ENCODE peak calls at places on chromosomes 12 and 14, in five cellular contexts. One of them, this sample, is unnamed. For H3K9me2, the result is how much of the 10 kb centered on the place peaks cover.

GRCh38 chr14:94480809-94481208 is 4.8 kb upstream of the SERPINA9 start:
- DNase-seq in HCT116: no peak
- DNase-seq in Karpas-422: no peak
- DNase-seq in PC-3: no peak
- DNase-seq in SK-N-SH: no peak
- DNase-seq in this sample: no peak

GRCh38 chr14:28406181-28406580 is 360.4 kb upstream of the FOXG1 start:
- DNase-seq in HCT116: no peak
- DNase-seq in Karpas-422: no peak
- DNase-seq in PC-3: peak
- DNase-seq in SK-N-SH: no peak
- DNase-seq in this sample: no peak

GRCh38 chr14:25090716-25091454 is 40.9 kb upstream of the STXBP6 start:
- DNase-seq in HCT116: no peak
- DNase-seq in Karpas-422: no peak
- DNase-seq in PC-3: peak
- DNase-seq in SK-N-SH: no peak
- DNase-seq in this sample: no peak

GRCh38 chr12:19125325-19125724 is 4.2 kb upstream of the PLEKHA5 start:
- DNase-seq in HCT116: no peak
- DNase-seq in Karpas-422: no peak
- DNase-seq in PC-3: peak
- DNase-seq in SK-N-SH: no peak
- DNase-seq in this sample: no peak

GRCh38 chr14:103828315-103828967 is 18.9 kb downstream of the PPP1R13B start:
- DNase-seq in HCT116: no peak
- DNase-seq in Karpas-422: no peak
- DNase-seq in PC-3: peak
- DNase-seq in SK-N-SH: no peak
- DNase-seq in this sample: no peak

GRCh38 chr12:107511292-107511691 is 174.3 kb upstream of the PWP1 start:
- DNase-seq in HCT116: no peak
- DNase-seq in Karpas-422: no peak
- DNase-seq in PC-3: no peak
- DNase-seq in SK-N-SH: no peak
- DNase-seq in this sample: no peak

GRCh38 chr12:125983784-125984510 is 918.7 kb downstream of the AACS start:
- DNase-seq in HCT116: no peak
- DNase-seq in Karpas-422: no peak
- DNase-seq in PC-3: no peak
- DNase-seq in SK-N-SH: peak
- DNase-seq in this sample: no peak

GRCh38 chr12:83665755-83666154 is 979.0 kb downstream of the TMTC2 start:
- DNase-seq in HCT116: no peak
- DNase-seq in Karpas-422: no peak
- DNase-seq in PC-3: no peak
- DNase-seq in SK-N-SH: no peak
- DNase-seq in this sample: no peak

GRCh38 chr14:95527392-95528002 is 7.4 kb upstream of the GLRX5 start:
- DNase-seq in HCT116: no peak
- DNase-seq in Karpas-422: peak
- DNase-seq in PC-3: peak
- DNase-seq in SK-N-SH: peak
- DNase-seq in this sample: peak

GRCh38 chr12:131757111-131757510 is 46.2 kb downstream of the SFSWAP start:
- DNase-seq in HCT116: no peak
- DNase-seq in Karpas-422: no peak
- DNase-seq in PC-3: no peak
- DNase-seq in SK-N-SH: no peak
- DNase-seq in this sample: no peak

GRCh38 chr14:96204151-96205058 is at the start of gene BDKRB2:
- DNase-seq in HCT116: peak
- DNase-seq in Karpas-422: no peak
- DNase-seq in PC-3: peak
- DNase-seq in SK-N-SH: peak
- DNase-seq in this sample: no peak

GRCh38 chr14:50831704-50832130 is 755 bp upstream of the NIN start:
- DNase-seq in HCT116: no peak
- DNase-seq in Karpas-422: no peak
- DNase-seq in PC-3: no peak
- DNase-seq in SK-N-SH: no peak
- DNase-seq in this sample: no peak

GRCh38 chr14:95250126-95250824 is 69.4 kb downstream of the CLMN start:
- DNase-seq in HCT116: no peak
- DNase-seq in Karpas-422: peak
- DNase-seq in PC-3: no peak
- DNase-seq in SK-N-SH: no peak
- DNase-seq in this sample: no peak

GRCh38 chr14:105853089-105853906 is 326.9 kb downstream of the TMEM121 start:
- DNase-seq in HCT116: no peak
- DNase-seq in Karpas-422: no peak
- DNase-seq in PC-3: no peak
- DNase-seq in SK-N-SH: peak
- DNase-seq in this sample: no peak

GRCh38 chr12:108629156-108629555 is 4.5 kb downstream of the SELPLG start:
- DNase-seq in HCT116: no peak
- DNase-seq in Karpas-422: no peak
- DNase-seq in PC-3: no peak
- DNase-seq in SK-N-SH: no peak
- DNase-seq in this sample: no peak

GRCh38 chr12:88298761-88299242 is 156.7 kb downstream of the TMTC3 start:
- DNase-seq in HCT116: peak
- DNase-seq in Karpas-422: no peak
- DNase-seq in PC-3: peak
- DNase-seq in SK-N-SH: no peak
- DNase-seq in this sample: no peak

GRCh38 chr14:48792376-48793024 is 793.7 kb downstream of the RPS29 start:
- DNase-seq in HCT116: no peak
- DNase-seq in Karpas-422: no peak
- DNase-seq in PC-3: no peak
- DNase-seq in SK-N-SH: no peak
- DNase-seq in this sample: peak

GRCh38 chr12:120041386-120042231 is 52.6 kb downstream of the BICDL1 start:
- DNase-seq in HCT116: no peak
- DNase-seq in Karpas-422: no peak
- DNase-seq in PC-3: no peak
- DNase-seq in SK-N-SH: no peak
- DNase-seq in this sample: no peak

GRCh38 chr14:50801706-50802105 is 29.3 kb downstream of the NIN start:
- DNase-seq in HCT116: no peak
- DNase-seq in Karpas-422: no peak
- DNase-seq in PC-3: peak
- DNase-seq in SK-N-SH: no peak
- DNase-seq in this sample: no peak

GRCh38 chr12:20472089-20472488 is 103.8 kb downstream of the PDE3A start:
- DNase-seq in HCT116: no peak
- DNase-seq in Karpas-422: no peak
- DNase-seq in PC-3: no peak
- DNase-seq in SK-N-SH: no peak
- DNase-seq in this sample: no peak

GRCh38 chr12:51281202-51281924 is 11.1 kb upstream of the SMAGP start:
- DNase-seq in HCT116: no peak
- DNase-seq in Karpas-422: no peak
- DNase-seq in PC-3: peak
- DNase-seq in SK-N-SH: no peak
- DNase-seq in this sample: no peak

GRCh38 chr14:53620325-53620716 is 336.3 kb downstream of the BMP4 start:
- DNase-seq in HCT116: no peak
- DNase-seq in Karpas-422: no peak
- DNase-seq in PC-3: no peak
- DNase-seq in SK-N-SH: no peak
- DNase-seq in this sample: no peak

GRCh38 chr14:61575751-61576150 is 119.6 kb upstream of the HIF1A start:
- DNase-seq in HCT116: no peak
- DNase-seq in Karpas-422: no peak
- DNase-seq in PC-3: peak
- DNase-seq in SK-N-SH: no peak
- DNase-seq in this sample: no peak

GRCh38 chr12:46071335-46071734 is 81.0 kb upstream of the SCAF11 start:
- DNase-seq in HCT116: no peak
- DNase-seq in Karpas-422: peak
- DNase-seq in PC-3: peak
- DNase-seq in SK-N-SH: no peak
- DNase-seq in this sample: peak

GRCh38 chr12:59934486-59934885 is 338.7 kb downstream of the SLC16A7 start:
- DNase-seq in HCT116: no peak
- DNase-seq in Karpas-422: no peak
- DNase-seq in PC-3: no peak
- DNase-seq in SK-N-SH: no peak
- DNase-seq in this sample: no peak

GRCh38 chr12:124497039-124497438 is 70.4 kb downstream of the NCOR2 start:
- DNase-seq in HCT116: no peak
- DNase-seq in Karpas-422: no peak
- DNase-seq in PC-3: no peak
- DNase-seq in SK-N-SH: no peak
- DNase-seq in this sample: no peak

GRCh38 chr12:88339254-88339949 is 197.3 kb downstream of the TMTC3 start:
- DNase-seq in HCT116: peak
- DNase-seq in Karpas-422: no peak
- DNase-seq in PC-3: peak
- DNase-seq in SK-N-SH: no peak
- DNase-seq in this sample: no peak

GRCh38 chr12:110042260-110042659 is 6.1 kb downstream of the C12orf76 start:
- DNase-seq in HCT116: no peak
- DNase-seq in Karpas-422: no peak
- DNase-seq in PC-3: no peak
- DNase-seq in SK-N-SH: no peak
- DNase-seq in this sample: no peak

GRCh38 chr12:24901975-24902461 is 46.9 kb downstream of the BCAT1 start:
- DNase-seq in HCT116: no peak
- DNase-seq in Karpas-422: no peak
- DNase-seq in PC-3: no peak
- DNase-seq in SK-N-SH: no peak
- DNase-seq in this sample: no peak

GRCh38 chr12:64145226-64145625 is 76.9 kb downstream of the KICS2 start:
- DNase-seq in HCT116: no peak
- DNase-seq in Karpas-422: no peak
- DNase-seq in PC-3: no peak
- DNase-seq in SK-N-SH: no peak
- DNase-seq in this sample: no peak

GRCh38 chr12:64142784-64143183 is 79.3 kb downstream of the KICS2 start:
- DNase-seq in HCT116: no peak
- DNase-seq in Karpas-422: no peak
- DNase-seq in PC-3: no peak
- DNase-seq in SK-N-SH: no peak
- DNase-seq in this sample: no peak

GRCh38 chr12:64147011-64147671 is 75.0 kb downstream of the KICS2 start:
- DNase-seq in HCT116: no peak
- DNase-seq in Karpas-422: no peak
- DNase-seq in PC-3: no peak
- DNase-seq in SK-N-SH: no peak
- DNase-seq in this sample: no peak

GRCh38 chr12:64142382-64142781 is 79.7 kb downstream of the KICS2 start:
- DNase-seq in HCT116: no peak
- DNase-seq in Karpas-422: no peak
- DNase-seq in PC-3: no peak
- DNase-seq in SK-N-SH: no peak
- DNase-seq in this sample: no peak

DNA sequence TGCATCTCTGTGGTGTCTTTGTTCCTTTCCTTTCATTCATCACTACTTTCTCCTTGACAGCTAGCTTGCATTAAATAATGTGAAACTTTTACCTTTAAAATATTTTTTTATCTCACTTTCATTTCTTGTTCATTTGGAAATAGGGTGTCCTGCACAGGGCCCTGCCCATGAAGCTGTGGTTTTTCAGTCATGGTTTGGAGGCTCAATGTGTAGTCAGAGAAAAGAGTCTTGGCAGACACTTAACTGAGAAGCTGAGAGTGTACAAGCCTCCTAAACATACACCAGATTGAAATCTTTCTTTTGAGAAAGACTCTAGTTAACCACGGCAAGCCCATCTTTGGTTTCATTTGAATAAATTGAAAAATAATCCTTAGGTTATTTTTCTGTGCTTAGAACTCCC is 74.2 kb downstream of the KICS2 start:
- DNase-seq in HCT116: no peak
- DNase-seq in Karpas-422: no peak
- DNase-seq in PC-3: no peak
- DNase-seq in SK-N-SH: no peak
- DNase-seq in this sample: peak
- H3K9me2 ChIP-seq in HCT116: under half
- H3K9me2 ChIP-seq in Karpas-422: under half
- H3K9me2 ChIP-seq in PC-3: under half
- H3K9me2 ChIP-seq in SK-N-SH: under half
- H3K9me2 ChIP-seq in this sample: under half

GRCh38 chr14:69848156-69848555 is 31.1 kb upstream of the SMOC1 start:
- DNase-seq in HCT116: no peak
- DNase-seq in Karpas-422: no peak
- DNase-seq in PC-3: no peak
- DNase-seq in SK-N-SH: no peak
- DNase-seq in this sample: no peak
- H3K9ac ChIP-seq in HCT116: no peak
- H3K9ac ChIP-seq in Karpas-422: no peak
- H3K9ac ChIP-seq in PC-3: no peak
- H3K9ac ChIP-seq in SK-N-SH: no peak
- H3K9ac ChIP-seq in this sample: no peak

GRCh38 chr14:98462908-98463307 is 809.1 kb downstream of the BCL11B start:
- DNase-seq in HCT116: no peak
- DNase-seq in Karpas-422: no peak
- DNase-seq in PC-3: no peak
- DNase-seq in SK-N-SH: no peak
- DNase-seq in this sample: no peak

GRCh38 chr14:98458702-98459101 is 813.3 kb downstream of the BCL11B start:
- DNase-seq in HCT116: no peak
- DNase-seq in Karpas-422: no peak
- DNase-seq in PC-3: no peak
- DNase-seq in SK-N-SH: no peak
- DNase-seq in this sample: no peak
- H3K9me2 ChIP-seq in HCT116: under half
- H3K9me2 ChIP-seq in Karpas-422: under half
- H3K9me2 ChIP-seq in PC-3: under half
- H3K9me2 ChIP-seq in SK-N-SH: under half
- H3K9me2 ChIP-seq in this sample: under half

DNA sequence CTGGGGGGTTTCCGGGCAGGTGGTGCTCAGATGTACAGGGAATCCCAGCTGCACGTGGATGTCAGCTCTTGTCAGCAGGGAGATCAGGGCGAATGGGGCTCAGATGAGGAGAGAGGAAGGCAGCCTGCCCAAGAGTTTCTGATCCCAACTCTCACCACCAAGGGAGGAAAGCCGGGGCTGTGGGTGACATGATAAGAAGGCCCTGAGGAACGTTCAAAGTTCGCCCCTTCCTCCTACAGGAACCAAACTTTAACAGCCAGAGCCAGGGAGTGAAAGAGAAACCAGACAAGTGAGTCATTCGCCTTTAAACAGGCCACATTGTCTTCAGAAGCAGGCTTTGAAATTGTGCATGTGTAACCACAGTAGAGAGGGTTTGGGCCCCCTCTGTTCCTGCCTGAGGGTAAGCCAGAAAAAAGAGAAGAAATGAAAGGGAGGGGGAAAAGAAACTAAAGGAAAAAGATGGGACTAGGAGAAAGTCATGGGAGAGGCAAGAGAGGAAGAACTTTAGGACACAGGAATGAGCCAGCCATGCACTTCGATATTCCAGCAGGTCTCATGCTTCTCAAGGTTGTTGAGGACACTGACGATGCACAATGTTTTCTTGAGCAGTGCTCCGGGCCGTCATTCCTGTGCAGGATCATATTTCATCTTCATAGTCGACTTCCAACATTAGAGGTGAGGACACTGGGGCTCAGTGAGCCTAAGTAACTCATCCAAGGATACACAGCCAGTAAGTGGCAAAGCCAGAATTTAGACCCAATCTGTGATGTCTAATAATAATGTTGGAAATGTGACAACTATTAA is 691.4 kb upstream of the TBX3 start:
- DNase-seq in HCT116: no peak
- DNase-seq in Karpas-422: no peak
- DNase-seq in PC-3: peak
- DNase-seq in SK-N-SH: no peak
- DNase-seq in this sample: peak
- H3K9ac ChIP-seq in HCT116: no peak
- H3K9ac ChIP-seq in Karpas-422: no peak
- H3K9ac ChIP-seq in PC-3: peak
- H3K9ac ChIP-seq in SK-N-SH: peak
- H3K9ac ChIP-seq in this sample: no peak

This sample was measured in MM.1S.